ENCODE peak calls at places on chromosome 13, in four cellular contexts. R is hypothalamus, O is fibroblast of lung, Y is testis. M is an unnamed sample.

GRCh38 chr13:32048816-32049215 is 17.2 kb downstream of the FRY start:
- DNase-seq in O (no peak), R (no peak), Y (no peak), M (no peak)

GRCh38 chr13:109785892-109786450 is 412 bp downstream of the IRS2 start:
- DNase-seq in O (no peak), Y (peak; percentile 40), R (no peak), M (no peak)

GRCh38 chr13:98798849-98799645 is 46.6 kb upstream of the SLC15A1 start:
- DNase-seq in R (no peak), O (peak; percentile 58), Y (no peak), M (no peak)

GRCh38 chr13:113584205-113584869 is at the start of gene TFDP1:
- DNase-seq in O (peak; percentile 85), Y (peak; percentile 88), R (no peak), M (peak; percentile 87)

GRCh38 chr13:50149143-50149703 is 134.0 kb downstream of the KCNRG start:
- DNase-seq in Y (no peak), O (no peak), R (no peak), M (no peak)

GRCh38 chr13:109586509-109587346 is 199.7 kb downstream of the IRS2 start:
- DNase-seq in O (no peak), Y (no peak), R (no peak), M (no peak)

GRCh38 chr13:46389985-46390384 is 2.9 kb upstream of the RUBCNL start:
- DNase-seq in Y (peak; percentile 71), R (peak; percentile 88), O (no peak), M (peak; percentile 33)

GRCh38 chr13:39263531-39263930 is 225.3 kb downstream of the NHLRC3 start:
- DNase-seq in O (no peak), Y (no peak), R (no peak), M (peak; percentile 95)

GRCh38 chr13:76440568-76440967 is 445.6 kb downstream of the KCTD12 start:
- DNase-seq in R (no peak), Y (no peak), O (no peak), M (no peak)

GRCh38 chr13:110965038-110965754 is 50.3 kb upstream of the ANKRD10 start:
- DNase-seq in Y (no peak), O (peak; percentile 83), R (no peak), M (peak; percentile 70)

GRCh38 chr13:52003551-52003950 is 7.7 kb downstream of the ATP7B start:
- DNase-seq in O (no peak), Y (no peak), R (no peak), M (peak; percentile 80)

GRCh38 chr13:26051231-26052135 is at the start of gene SHISA2:
- DNase-seq in Y (peak; percentile 59), O (peak; percentile 67), R (no peak), M (peak; percentile 47)

M was measured in cerebellar cortex.